ENCODE peak calls at places on chromosomes 5 and 9, in four cellular contexts. C is thyroid gland; G is prostate gland; O is naive thymus-derived CD4-positive, alpha-beta T cell. T is an unnamed sample.

GRCh38 chr5:79774171-79774854 is 84.7 kb downstream of the CMYA5 start:
- DNase-seq in C (peak; percentile 33), G (no peak), O (no peak), T (no peak)

GRCh38 chr5:145502906-145503305 is 332.2 kb downstream of the PRELID2 start:
- DNase-seq in C (no peak), G (no peak), O (no peak), T (no peak)

GRCh38 chr9:26181836-26182235 is 503.6 kb upstream of the TUSC1 start:
- DNase-seq in C (no peak), G (no peak), O (no peak), T (no peak)

GRCh38 chr5:191036-191948 is at the start of gene LRRC14B:
- DNase-seq in C (peak; percentile 50), G (peak; percentile 70), O (peak; percentile 24), T (no peak)

GRCh38 chr5:142082182-142082781 is 26.3 kb upstream of the NDFIP1 start:
- DNase-seq in C (peak; percentile 76), G (no peak), O (no peak), T (no peak)

GRCh38 chr5:122050959-122051358 is 27.1 kb downstream of the LOX start:
- DNase-seq in C (no peak), G (no peak), O (no peak), T (no peak)

GRCh38 chr5:134583821-134584220 is 48.8 kb downstream of the SAR1B start:
- DNase-seq in C (no peak), G (no peak), O (no peak), T (peak; percentile 3)

GRCh38 chr5:133371371-133372155 is 240.8 kb downstream of the FSTL4 start:
- DNase-seq in C (no peak), G (no peak), O (no peak), T (no peak)

GRCh38 chr5:134440185-134440755 is 28.6 kb upstream of the CDKN2AIPNL start:
- DNase-seq in C (no peak), G (no peak), O (no peak), T (no peak)

GRCh38 chr5:142201471-142201887 is 92.9 kb downstream of the NDFIP1 start:
- DNase-seq in C (no peak), G (no peak), O (no peak), T (no peak)

GRCh38 chr9:122219856-122220672 is 8.7 kb downstream of the LHX6 start:
- DNase-seq in C (peak; percentile 46), G (no peak), O (no peak), T (no peak)

GRCh38 chr9:35490155-35490909 is 421 bp downstream of the RUSC2 start:
- DNase-seq in C (peak; percentile 42), G (peak; percentile 9), O (no peak), T (peak; percentile 34)

GRCh38 chr5:55597014-55597981 is 62.5 kb upstream of the PLPP1 start:
- DNase-seq in C (no peak), G (peak; percentile 55), O (no peak), T (peak; percentile 40)

GRCh38 chr5:112065818-112066217 is 308.8 kb upstream of the NREP start:
- DNase-seq in C (no peak), G (no peak), O (no peak), T (no peak)

GRCh38 chr5:150209020-150209635 is 19.3 kb downstream of the SLC6A7 start:
- DNase-seq in C (peak; percentile 58), G (peak; percentile 51), O (no peak), T (peak; percentile 79)

GRCh38 chr9:114829686-114830085 is 23.8 kb upstream of the TNFSF15 start:
- DNase-seq in C (no peak), G (no peak), O (no peak), T (no peak)

GRCh38 chr5:956178-956761 is 52.3 kb upstream of the NKD2 start:
- DNase-seq in C (no peak), G (no peak), O (no peak), T (no peak)

GRCh38 chr5:142245776-142246175 is 79.0 kb downstream of the SPRY4 start:
- DNase-seq in C (no peak), G (no peak), O (no peak), T (no peak)

GRCh38 chr9:116020801-116021200 is 132.8 kb upstream of the PAPPA start:
- DNase-seq in C (no peak), G (no peak), O (no peak), T (no peak)

GRCh38 chr9:82957526-82958379 is 105.2 kb downstream of the RASEF start:
- DNase-seq in C (peak; percentile 39), G (no peak), O (no peak), T (no peak)

DNA sequence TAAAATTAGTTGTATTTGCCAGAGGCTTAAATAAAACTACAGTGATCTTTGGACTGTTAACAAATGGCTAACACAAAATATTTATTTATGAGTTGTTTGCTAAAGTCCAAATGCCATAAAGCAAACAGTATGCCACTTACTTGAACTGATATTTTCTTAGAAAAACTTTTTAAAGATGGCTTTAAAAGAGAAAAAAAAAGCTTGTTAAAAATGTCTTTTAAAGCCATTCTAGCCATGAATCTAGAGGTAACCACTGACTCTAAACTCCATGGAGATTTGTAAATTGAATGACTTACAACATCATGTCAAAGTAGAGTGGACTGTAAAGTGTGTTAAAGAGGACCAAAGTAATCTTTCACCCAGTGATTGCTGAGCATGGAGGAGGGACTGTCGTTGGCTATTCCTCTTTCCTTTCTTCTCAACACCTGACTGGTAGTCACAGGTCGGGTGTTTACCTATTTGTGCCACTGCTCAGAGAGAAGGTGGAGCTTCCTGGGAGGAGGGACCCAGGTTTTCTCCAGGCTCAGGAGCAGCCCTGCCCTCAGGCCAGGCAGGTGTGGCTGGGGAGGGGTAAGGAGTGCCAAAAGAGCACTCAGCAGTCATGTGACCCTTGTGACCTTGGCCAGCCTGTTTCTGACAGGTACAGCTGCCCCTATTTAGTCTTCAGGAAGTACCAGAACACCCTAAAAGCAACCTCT is 69.1 kb upstream of the TJP2 start:
- DNase-seq in C (peak; percentile 80), G (peak; percentile 40), O (no peak), T (peak; percentile 90)
- H3K4me1 ChIP-seq in C (peaks cover 12% of the 10 kb centered on the region), G (no peaks in the 10 kb centered on the region), O (no peaks in the 10 kb centered on the region), T (peaks cover 18% of the 10 kb centered on the region)

DNA sequence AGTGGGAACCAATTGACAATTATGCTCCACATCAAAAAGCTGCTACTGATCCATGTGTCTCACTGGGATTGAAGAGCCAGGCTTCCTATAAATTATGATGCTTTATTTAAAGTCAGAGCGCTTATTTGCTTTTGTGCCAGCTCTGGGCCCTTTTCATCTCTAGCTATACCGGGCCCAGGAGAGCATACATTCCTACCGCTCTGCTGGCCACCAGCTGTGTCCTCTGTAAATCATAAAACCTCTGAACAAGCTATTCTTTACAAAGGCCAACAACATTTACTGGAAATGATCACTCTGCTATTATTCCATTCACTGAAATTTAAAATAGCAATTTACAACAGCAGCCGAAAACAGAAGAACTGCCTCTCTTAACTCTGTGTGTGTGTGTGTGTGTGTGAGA is 86.6 kb downstream of the ZNF608 start:
- DNase-seq in C (no peak), G (peak; percentile 25), O (no peak), T (no peak)
- H3K4me1 ChIP-seq in C (peaks cover 81% of the 10 kb centered on the region), G (peaks cover 8% of the 10 kb centered on the region), O (no peaks in the 10 kb centered on the region), T (peaks cover 71% of the 10 kb centered on the region)

DNA sequence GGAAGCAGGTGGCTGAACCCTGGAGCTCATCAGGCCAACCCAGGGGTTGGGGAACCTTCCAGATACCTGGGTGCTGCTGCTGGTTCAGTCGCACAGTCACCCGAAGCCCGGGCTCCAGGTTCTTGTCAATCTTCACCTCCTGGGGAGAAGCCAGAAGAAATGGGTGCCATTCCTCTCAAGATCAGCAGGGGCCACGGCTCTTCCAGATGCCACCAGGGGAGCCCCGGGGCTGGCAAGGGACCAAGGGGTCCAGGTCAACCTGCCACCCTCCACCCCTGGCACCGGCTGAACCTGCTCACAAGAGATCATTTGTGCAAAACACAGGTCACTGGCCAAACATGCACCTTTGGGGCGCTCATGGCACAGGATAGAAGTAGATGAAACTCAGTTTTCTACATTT is 4.7 kb downstream of the SPOUT1 start:
- DNase-seq in C (no peak), G (no peak), O (no peak), T (no peak)
- H3K4me1 ChIP-seq in C (peaks cover 8% of the 10 kb centered on the region), G (peaks cover 11% of the 10 kb centered on the region), O (peaks cover 8% of the 10 kb centered on the region), T (peaks cover 14% of the 10 kb centered on the region)

GRCh38 chr9:131397100-131397790 is 3.4 kb downstream of the PRRC2B start:
- DNase-seq in C (peak; percentile 38), G (peak; percentile 63), O (no peak), T (no peak)
- H3K4me1 ChIP-seq in C (peaks cover 75% of the 10 kb centered on the region), G (peaks cover 36% of the 10 kb centered on the region), O (peaks cover 56% of the 10 kb centered on the region), T (peaks cover 47% of the 10 kb centered on the region)

DNA sequence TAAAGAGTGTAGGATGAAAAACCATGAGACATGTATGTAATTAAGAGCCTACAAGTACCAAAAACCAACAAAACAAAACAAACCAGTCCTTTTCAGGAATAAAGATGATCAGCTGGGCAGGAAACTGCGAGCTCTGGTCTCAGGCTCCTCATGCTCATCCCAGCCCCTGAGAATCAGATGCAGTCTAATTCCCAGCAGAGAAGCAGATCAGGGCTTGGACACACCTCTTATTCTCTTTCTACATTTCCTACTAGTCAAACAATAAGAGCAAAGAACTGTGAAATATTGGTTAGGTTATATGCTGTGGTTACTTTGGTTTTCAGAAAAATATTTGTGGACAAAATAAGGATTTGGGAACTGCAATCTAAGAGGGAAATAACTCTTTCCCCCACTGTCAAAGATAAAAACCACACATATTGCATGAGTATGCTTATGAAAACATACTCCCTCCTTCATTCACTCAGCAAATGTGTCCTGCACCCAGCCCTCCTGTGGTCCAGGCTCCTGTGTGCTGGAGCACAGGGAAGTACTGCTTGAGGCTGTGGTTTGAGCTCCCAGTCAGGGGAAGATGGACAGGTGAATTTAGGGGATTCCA is 164.5 kb upstream of the S1PR3 start:
- DNase-seq in C (no peak), G (no peak), O (no peak), T (no peak)
- H3K4me1 ChIP-seq in C (peaks cover 4% of the 10 kb centered on the region), G (no peaks in the 10 kb centered on the region), O (no peaks in the 10 kb centered on the region), T (no peaks in the 10 kb centered on the region)

GRCh38 chr9:112333639-112334318 is 360 bp upstream of the PTBP3 start:
- DNase-seq in C (peak; percentile 93), G (peak; percentile 94), O (peak; percentile 88), T (peak; percentile 95)

GRCh38 chr9:112332977-112333638 is at the start of gene PTBP3:
- DNase-seq in C (peak; percentile 82), G (peak; percentile 78), O (peak; percentile 78), T (peak; percentile 91)

GRCh38 chr9:112332674-112332976 is 794 bp downstream of the PTBP3 start:
- DNase-seq in C (no peak), G (no peak), O (no peak), T (no peak)

GRCh38 chr9:112331676-112331955 is 1.8 kb downstream of the PTBP3 start:
- DNase-seq in C (no peak), G (no peak), O (no peak), T (no peak)

DNA sequence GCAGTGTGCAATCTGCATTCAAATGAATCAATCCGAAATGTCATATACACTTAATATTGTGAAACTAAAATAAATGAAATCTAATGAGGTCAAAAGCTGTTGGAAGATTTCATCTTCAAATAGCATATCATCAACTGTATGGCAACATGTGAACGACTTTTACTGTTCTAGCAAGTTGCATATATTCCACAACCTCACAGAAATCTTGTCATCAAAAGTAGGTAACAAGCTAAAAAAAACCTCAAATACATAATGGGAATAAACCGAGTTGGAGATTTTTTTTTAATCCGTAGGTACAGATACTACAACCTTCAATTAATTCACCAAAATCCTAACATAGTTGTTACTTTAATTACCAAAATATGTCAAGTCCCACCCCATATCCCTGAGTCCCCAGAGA is 1.1 kb downstream of the PTBP3 start:
- DNase-seq in C (no peak), G (no peak), O (no peak), T (no peak)
- H3K4me1 ChIP-seq in C (peaks cover 15% of the 10 kb centered on the region), G (no peaks in the 10 kb centered on the region), O (peaks cover 28% of the 10 kb centered on the region), T (peaks cover 27% of the 10 kb centered on the region)

T was measured in mucosa of descending colon.